ENCODE peak calls at places on chromosome 15, in seven cellular contexts. G is osteocyte; S is AG04450; E is smooth muscle cell of the brain vasculature; P is stimulated activated CD4-positive, alpha-beta T cell treated with anti-CD3 and anti-CD28 coated beads, Interleukin-12 subunit alpha, Interleukin-12 subunit beta, amount 100 ng/mL, for 4 hours; X is suprapubic skin; V is heart right ventricle. T is an unnamed sample.

GRCh38 chr15:61680260-61681037 is 379.8 kb downstream of the VPS13C start:
- DNase-seq in G (no peak), S (no peak), E (no peak), P (no peak), X (no peak), V (no peak), T (no peak)

GRCh38 chr15:50009634-50010033 is 109.4 kb downstream of the ATP8B4 start:
- DNase-seq in G (no peak), S (no peak), E (no peak), P (no peak), X (no peak), V (no peak), T (no peak)

GRCh38 chr15:59997070-59997701 is 6.9 kb upstream of the FOXB1 start:
- DNase-seq in G (no peak), S (no peak), E (no peak), P (peak; percentile 59), X (no peak), V (no peak), T (no peak)

GRCh38 chr15:77746254-77747174 is 113.8 kb upstream of the LINGO1 start:
- DNase-seq in G (no peak), S (no peak), E (no peak), P (no peak), X (no peak), V (no peak), T (no peak)

GRCh38 chr15:80785335-80785734 is 6.2 kb downstream of the CEMIP start:
- DNase-seq in G (no peak), S (no peak), E (no peak), P (no peak), X (no peak), V (no peak), T (no peak)

GRCh38 chr15:74519311-74519710 is 21.7 kb upstream of the ARID3B start:
- DNase-seq in G (no peak), S (no peak), E (no peak), P (no peak), X (no peak), V (no peak), T (no peak)

GRCh38 chr15:98647026-98647773 is 1.1 kb upstream of the IGF1R start:
- DNase-seq in G (peak; percentile 88), S (no peak), E (no peak), P (peak; percentile 66), X (peak; percentile 83), V (peak; percentile 64), T (no peak)

GRCh38 chr15:25790003-25790660 is 73.0 kb downstream of the ATP10A start:
- DNase-seq in G (no peak), S (peak; percentile 72), E (no peak), P (peak; percentile 26), X (no peak), V (peak; percentile 54), T (no peak)

GRCh38 chr15:73843787-73844186 is 29.6 kb upstream of the TBC1D21 start:
- DNase-seq in G (no peak), S (no peak), E (no peak), P (no peak), X (no peak), V (no peak), T (no peak)

GRCh38 chr15:67202991-67203390 is 51.5 kb downstream of the AAGAB start:
- DNase-seq in G (no peak), S (no peak), E (no peak), P (no peak), X (no peak), V (no peak), T (no peak)

GRCh38 chr15:88791637-88792036 is 11.6 kb upstream of the ACAN start:
- DNase-seq in G (no peak), S (no peak), E (no peak), P (no peak), X (no peak), V (no peak), T (no peak)

GRCh38 chr15:80804970-80805495 is 25.9 kb downstream of the CEMIP start:
- DNase-seq in G (no peak), S (no peak), E (no peak), P (no peak), X (no peak), V (no peak), T (no peak)

GRCh38 chr15:87369269-87369668 is 887.3 kb downstream of the NTRK3 start:
- DNase-seq in G (no peak), S (peak; percentile 82), E (peak; percentile 33), P (no peak), X (no peak), V (no peak), T (no peak)

GRCh38 chr15:40769310-40770146 is at the start of gene C15orf62:
- DNase-seq in G (no peak), S (no peak), E (no peak), P (peak; percentile 70), X (no peak), V (no peak), T (no peak)

GRCh38 chr15:72722071-72722696 is 36.2 kb downstream of the BBS4 start:
- DNase-seq in G (no peak), S (peak; percentile 47), E (peak; percentile 73), P (peak; percentile 61), X (no peak), V (peak; percentile 54), T (peak; percentile 12)

GRCh38 chr15:84818221-84819131 is 1.3 kb downstream of the ALPK3 start:
- DNase-seq in G (no peak), S (no peak), E (peak; percentile 10), P (no peak), X (no peak), V (peak; percentile 71), T (no peak)

GRCh38 chr15:70867911-70868467 is 14.0 kb upstream of the LARP6 start:
- DNase-seq in G (no peak), S (no peak), E (no peak), P (no peak), X (no peak), V (peak; percentile 56), T (no peak)

GRCh38 chr15:42836251-42836650 is 84.3 kb downstream of the TTBK2 start:
- DNase-seq in G (no peak), S (no peak), E (no peak), P (no peak), X (no peak), V (no peak), T (no peak)

GRCh38 chr15:40235201-40235890 is 3.5 kb upstream of the PAK6 start:
- DNase-seq in G (no peak), S (no peak), E (no peak), P (no peak), X (no peak), V (no peak), T (no peak)

GRCh38 chr15:93109370-93110105 is 20.5 kb upstream of the RGMA start:
- DNase-seq in G (no peak), S (no peak), E (no peak), P (no peak), X (no peak), V (no peak), T (no peak)

GRCh38 chr15:71730277-71731144 is 79.8 kb upstream of the NR2E3 start:
- DNase-seq in G (no peak), S (peak; percentile 44), E (no peak), P (peak; percentile 3), X (no peak), V (peak; percentile 64), T (peak; percentile 18)

GRCh38 chr15:78988361-78988911 is 43.6 kb upstream of the CTSH start:
- DNase-seq in G (peak; percentile 93), S (peak; percentile 98), E (peak; percentile 84), P (no peak), X (peak; percentile 92), V (peak; percentile 59), T (no peak)

GRCh38 chr15:60118564-60119080 is 114.5 kb downstream of the FOXB1 start:
- DNase-seq in G (no peak), S (no peak), E (no peak), P (no peak), X (no peak), V (no peak), T (no peak)

GRCh38 chr15:49135893-49136292 is 19.5 kb downstream of the COPS2 start:
- DNase-seq in G (no peak), S (peak; percentile 66), E (no peak), P (no peak), X (no peak), V (no peak), T (no peak)

GRCh38 chr15:63950911-63951481 is 95.3 kb downstream of the DAPK2 start:
- DNase-seq in G (peak; percentile 62), S (peak; percentile 48), E (no peak), P (no peak), X (no peak), V (no peak), T (no peak)

GRCh38 chr15:89002281-89002761 is 85.9 kb upstream of the ABHD2 start:
- DNase-seq in G (no peak), S (peak; percentile 66), E (peak; percentile 15), P (no peak), X (peak; percentile 49), V (peak; percentile 45), T (no peak)

T was measured in SK-N-MC.